ENCODE peak calls at places on chromosomes 3 and 15, in seven cellular contexts. L is H9, F is IMR-90, T is mesenchymal stem cell, R is mesendoderm, Z is trophoblast cell, O is H1. U is an unnamed sample.

GRCh38 chr3:125043599-125044151 is 12.1 kb downstream of the HEG1 start:
- DNase-seq in R (no peak), Z (no peak), O (no peak), F (no peak), T (peak; percentile 45), L (no peak), U (no peak)

GRCh38 chr15:29631076-29632070 is 190.9 kb downstream of the TJP1 start:
- DNase-seq in T (no peak), R (no peak), F (no peak), L (no peak), Z (no peak), O (peak; percentile 43), U (no peak)

GRCh38 chr15:22945071-22945470 is 35.1 kb downstream of the CYFIP1 start:
- DNase-seq in R (no peak), L (no peak), O (no peak), F (no peak), T (no peak), Z (no peak), U (no peak)

GRCh38 chr3:142984255-142984654 is 17.1 kb upstream of the U2SURP start:
- DNase-seq in F (no peak), R (no peak), T (no peak), L (no peak), Z (no peak), O (no peak), U (no peak)

GRCh38 chr3:47380026-47380600 is 708 bp upstream of the PTPN23 start:
- DNase-seq in T (no peak), L (no peak), O (no peak), F (no peak), Z (peak; percentile 20), R (no peak), U (no peak)

GRCh38 chr15:98651581-98652220 is 3.4 kb downstream of the IGF1R start:
- DNase-seq in Z (no peak), R (peak; percentile 85), L (no peak), F (peak; percentile 38), T (peak; percentile 30), O (no peak), U (no peak)

GRCh38 chr3:86563358-86563970 is 427.5 kb downstream of the VGLL3 start:
- DNase-seq in Z (peak; percentile 75), T (peak; percentile 26), L (no peak), F (peak; percentile 47), O (no peak), R (peak; percentile 53), U (peak; percentile 38)

GRCh38 chr15:52441846-52442245 is 86.8 kb downstream of the MYO5A start:
- DNase-seq in L (no peak), O (no peak), Z (peak; percentile 46), T (no peak), F (peak; percentile 18), R (no peak), U (no peak)

GRCh38 chr3:45773044-45773443 is 23.3 kb downstream of the SLC6A20 start:
- DNase-seq in T (no peak), L (peak; percentile 6), Z (no peak), R (no peak), O (no peak), F (no peak), U (no peak)

GRCh38 chr3:103609472-103609871 is 1174.7 kb downstream of the ZPLD1 start:
- DNase-seq in O (no peak), R (peak; percentile 5), F (no peak), T (no peak), Z (peak; percentile 24), L (no peak), U (no peak)

GRCh38 chr3:33187368-33187634 is 31.3 kb downstream of the SUSD5 start:
- DNase-seq in O (no peak), F (peak; percentile 4), T (no peak), R (no peak), L (no peak), Z (no peak), U (no peak)

GRCh38 chr3:140277886-140278285 is 342.9 kb downstream of the CLSTN2 start:
- DNase-seq in T (no peak), Z (no peak), R (no peak), L (no peak), O (no peak), F (no peak), U (no peak)

GRCh38 chr3:51099794-51100542 is 285.1 kb upstream of the MANF start:
- DNase-seq in Z (peak; percentile 75), L (peak; percentile 64), F (peak; percentile 47), R (peak; percentile 74), T (peak; percentile 46), O (peak; percentile 67), U (peak; percentile 23)

GRCh38 chr3:25156526-25157075 is 271.5 kb upstream of the RARB start:
- DNase-seq in Z (peak; percentile 71), F (peak; percentile 18), T (peak; percentile 84), R (peak; percentile 78), O (no peak), L (no peak), U (peak; percentile 58)

GRCh38 chr3:104631254-104631653 is 735.5 kb upstream of the ALCAM start:
- DNase-seq in O (no peak), F (no peak), T (no peak), L (no peak), Z (no peak), R (no peak), U (no peak)

GRCh38 chr3:104629038-104629437 is 737.7 kb upstream of the ALCAM start:
- DNase-seq in Z (peak; percentile 18), F (peak; percentile 88), L (no peak), R (no peak), O (no peak), T (peak; percentile 68), U (no peak)

GRCh38 chr3:104632947-104633346 is 733.8 kb upstream of the ALCAM start:
- DNase-seq in L (no peak), Z (no peak), F (peak; percentile 17), O (no peak), R (no peak), T (peak; percentile 11), U (no peak)

GRCh38 chr3:104632521-104632920 is 734.2 kb upstream of the ALCAM start:
- DNase-seq in F (no peak), R (no peak), L (no peak), O (no peak), T (no peak), Z (no peak), U (no peak)

DNA sequence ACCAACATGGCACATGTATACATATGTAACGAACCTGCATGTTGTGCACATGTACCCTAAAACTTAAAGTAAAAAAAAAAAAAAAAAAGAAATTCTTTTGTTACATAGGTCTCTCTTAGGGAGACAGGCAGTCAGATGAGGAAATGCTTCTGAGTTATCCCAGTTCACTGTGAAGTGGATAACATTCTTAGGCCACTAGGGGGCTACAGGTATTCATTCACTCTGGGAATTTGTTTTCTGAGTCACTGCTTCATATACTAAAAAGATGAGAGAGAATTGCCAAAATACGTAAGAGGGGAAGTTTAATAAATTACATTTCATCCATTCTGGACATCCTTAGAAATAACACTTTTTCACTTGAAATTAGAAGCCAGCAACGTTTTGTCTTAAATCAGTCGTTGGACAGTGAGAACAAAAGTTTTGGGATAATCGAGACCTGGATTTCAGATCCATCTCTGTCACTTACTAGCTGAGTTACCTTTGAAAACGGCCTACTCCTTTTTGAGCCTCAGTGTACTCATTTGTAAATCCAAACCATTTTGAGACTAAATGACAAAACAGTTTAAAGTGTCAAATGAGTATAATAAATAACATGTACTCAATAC is 738.4 kb upstream of the ALCAM start:
- DNase-seq in Z (peak; percentile 51), O (no peak), L (no peak), T (peak; percentile 59), R (peak; percentile 68), F (peak; percentile 73), U (peak; percentile 5)
- H3K9ac ChIP-seq in Z (no peak overlapping the region), O (no peak overlapping the region), L (no peak overlapping the region), T (peak overlapping the region; percentile 30), R (no peak overlapping the region), F (no peak overlapping the region), U (no peak overlapping the region)

GRCh38 chr15:70158309-70158995 is 60.7 kb upstream of the TLE3 start:
- DNase-seq in T (no peak), Z (no peak), O (no peak), F (no peak), L (no peak), R (no peak), U (no peak)

GRCh38 chr15:70154440-70155347 is 57.0 kb upstream of the TLE3 start:
- DNase-seq in F (peak; percentile 46), L (peak; percentile 38), O (no peak), Z (no peak), T (peak; percentile 97), R (peak; percentile 80), U (no peak)

GRCh38 chr15:70158996-70159355 is 61.3 kb upstream of the TLE3 start:
- DNase-seq in Z (no peak), F (no peak), T (no peak), O (no peak), L (no peak), R (no peak), U (no peak)

GRCh38 chr15:70159397-70160009 is 61.8 kb upstream of the TLE3 start:
- DNase-seq in F (no peak), T (no peak), Z (no peak), L (no peak), R (no peak), O (no peak), U (no peak)

GRCh38 chr15:70156781-70157261 is 59.1 kb upstream of the TLE3 start:
- DNase-seq in O (no peak), R (no peak), T (peak; percentile 46), L (no peak), F (peak; percentile 34), Z (no peak), U (no peak)
- H3K4me1 ChIP-seq in O (peaks cover 11% of the 10 kb centered on the region), R (peaks cover 2% of the 10 kb centered on the region), T (peaks cover 30% of the 10 kb centered on the region), L (no peaks in the 10 kb centered on the region), F (peaks cover 13% of the 10 kb centered on the region), Z (peaks cover 36% of the 10 kb centered on the region), U (peaks cover 6% of the 10 kb centered on the region)

GRCh38 chr3:187261541-187261969 is 30.0 kb downstream of the MASP1 start:
- DNase-seq in L (no peak), O (no peak), R (no peak), F (peak; percentile 94), T (peak; percentile 45), Z (peak; percentile 85), U (no peak)

GRCh38 chr3:187262360-187262759 is 29.2 kb downstream of the MASP1 start:
- DNase-seq in F (no peak), O (no peak), Z (no peak), L (no peak), T (peak; percentile 34), R (no peak), U (no peak)

GRCh38 chr3:187257471-187257870 is 34.1 kb downstream of the MASP1 start:
- DNase-seq in T (no peak), R (no peak), L (no peak), F (no peak), O (no peak), Z (peak; percentile 70), U (no peak)

GRCh38 chr3:187256217-187256616 is 35.3 kb downstream of the MASP1 start:
- DNase-seq in O (no peak), T (no peak), R (no peak), F (no peak), Z (no peak), L (no peak), U (no peak)

DNA sequence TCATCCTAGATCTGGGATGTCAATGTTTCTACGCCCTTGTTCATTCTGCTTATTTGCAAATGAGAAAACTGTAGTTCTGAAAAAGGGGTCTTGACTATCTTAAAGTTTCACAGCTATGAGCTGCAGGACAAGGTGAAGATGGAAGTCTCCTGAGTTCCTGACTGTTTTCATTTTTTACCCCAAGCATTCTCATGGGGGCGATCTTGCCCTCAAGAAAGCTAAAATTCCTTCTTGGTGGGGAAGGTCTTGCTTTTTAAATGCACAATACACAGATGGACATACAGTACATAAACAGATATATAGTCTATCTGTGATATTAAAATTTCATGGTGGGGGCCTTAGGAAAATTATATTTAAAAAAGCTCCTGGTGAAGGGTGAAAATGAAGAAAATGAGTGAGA is 32.4 kb downstream of the MASP1 start:
- DNase-seq in T (no peak), R (no peak), Z (no peak), F (no peak), O (no peak), L (no peak), U (no peak)
- H2BK120ac ChIP-seq in T (no peak overlapping the region), R (no peak overlapping the region), Z (no peak overlapping the region), F (no peak overlapping the region), O (no peak overlapping the region), L (no peak overlapping the region), U (no peak overlapping the region)

GRCh38 chr15:101192081-101192480 is 59.8 kb downstream of the CHSY1 start:
- DNase-seq in O (no peak), Z (no peak), T (no peak), L (no peak), F (no peak), R (no peak), U (no peak)
- H3K9ac ChIP-seq in O (no peak overlapping the region), Z (no peak overlapping the region), T (peak overlapping the region; percentile 88), L (no peak overlapping the region), F (peak overlapping the region; percentile 16), R (no peak overlapping the region), U (no peak overlapping the region)

U was measured in neuronal stem cell.